ENCODE peak calls at places on chromosomes 7 and 10, in ten cellular contexts. N, B, T, I, U, G, V, R, A and Y are unnamed samples.

GRCh38 chr7:98982686-98983085 is 104.4 kb downstream of the TRRAP start:
- DNase-seq in R (no peak), T (no peak), V (no peak), B (no peak), G (no peak), I (no peak), N (no peak), A (no peak), U (no peak), Y (no peak)

GRCh38 chr7:12706900-12707536 is 19.6 kb downstream of the ARL4A start:
- DNase-seq in U (no peak), N (no peak), R (peak; percentile 84), V (no peak), G (no peak), B (no peak), A (peak; percentile 71), I (peak; percentile 65), T (peak; percentile 36), Y (no peak)

GRCh38 chr10:130357226-130357625 is 221.0 kb downstream of the GLRX3 start:
- DNase-seq in A (no peak), T (no peak), B (no peak), V (no peak), N (no peak), G (no peak), U (no peak), I (no peak), R (no peak), Y (no peak)

GRCh38 chr7:98315318-98315993 is 34.0 kb downstream of the BRI3 start:
- DNase-seq in U (peak; percentile 28), A (no peak), G (no peak), R (no peak), I (no peak), T (no peak), V (no peak), N (no peak), B (no peak), Y (no peak)

GRCh38 chr10:72037811-72038210 is 50.5 kb downstream of the SPOCK2 start:
- DNase-seq in V (no peak), R (no peak), I (no peak), G (no peak), U (no peak), N (no peak), A (no peak), B (no peak), T (no peak), Y (no peak)

GRCh38 chr7:27890205-27890849 is 150.4 kb downstream of the TAX1BP1 start:
- DNase-seq in U (no peak), N (no peak), V (no peak), G (no peak), B (no peak), T (no peak), I (no peak), A (no peak), R (no peak), Y (no peak)

GRCh38 chr7:157097569-157097968 is 41.2 kb upstream of the UBE3C start:
- DNase-seq in U (no peak), A (no peak), N (no peak), I (no peak), B (peak; percentile 41), T (no peak), R (no peak), G (no peak), V (no peak), Y (peak; percentile 19)

GRCh38 chr10:52004342-52004949 is 305.1 kb upstream of the CSTF2T start:
- DNase-seq in A (peak; percentile 16), G (no peak), N (no peak), R (peak; percentile 67), V (no peak), T (peak; percentile 70), U (peak; percentile 22), I (peak; percentile 27), B (no peak), Y (no peak)

GRCh38 chr10:33600381-33600780 is 265.9 kb upstream of the NRP1 start:
- DNase-seq in B (no peak), U (no peak), A (peak; percentile 29), V (no peak), G (no peak), R (peak; percentile 49), I (peak; percentile 54), N (no peak), T (peak; percentile 45), Y (no peak)

GRCh38 chr7:50664461-50664922 is 99.3 kb upstream of the DDC start:
- DNase-seq in I (peak; percentile 42), A (peak; percentile 89), B (no peak), U (no peak), G (no peak), T (peak; percentile 64), V (no peak), R (peak; percentile 54), N (no peak), Y (no peak)

GRCh38 chr7:74203956-74204615 is 5.7 kb upstream of the LAT2 start:
- DNase-seq in U (no peak), V (no peak), A (no peak), T (no peak), G (no peak), R (no peak), B (no peak), I (no peak), N (no peak), Y (no peak)

GRCh38 chr10:76001019-76001418 is 569.6 kb downstream of the LRMDA start:
- DNase-seq in I (peak; percentile 11), U (no peak), N (no peak), A (no peak), G (no peak), V (no peak), B (no peak), T (no peak), R (no peak), Y (no peak)

GRCh38 chr7:38744746-38745145 is 113.6 kb upstream of the AMPH start:
- DNase-seq in A (peak; percentile 83), B (no peak), I (peak; percentile 78), V (no peak), N (no peak), U (no peak), G (no peak), R (peak; percentile 78), T (peak; percentile 77), Y (no peak)

GRCh38 chr10:11255156-11255555 is 237.5 kb downstream of the CELF2 start:
- DNase-seq in I (no peak), N (no peak), A (no peak), T (no peak), R (no peak), U (no peak), V (no peak), G (no peak), B (no peak), Y (no peak)

GRCh38 chr10:48807786-48808185 is 123.1 kb downstream of the WDFY4 start:
- DNase-seq in G (no peak), N (no peak), I (no peak), V (no peak), B (no peak), U (no peak), R (no peak), A (no peak), T (no peak), Y (no peak)

GRCh38 chr7:12802070-12802469 is 114.6 kb downstream of the ARL4A start:
- DNase-seq in U (no peak), A (peak; percentile 47), I (no peak), G (no peak), N (peak; percentile 41), R (no peak), T (no peak), V (no peak), B (peak; percentile 69), Y (peak; percentile 53)

GRCh38 chr10:70035531-70035930 is 17.1 kb upstream of the MACROH2A2 start:
- DNase-seq in R (no peak), A (no peak), B (no peak), N (no peak), G (no peak), U (no peak), I (no peak), T (no peak), V (no peak), Y (no peak)

DNA sequence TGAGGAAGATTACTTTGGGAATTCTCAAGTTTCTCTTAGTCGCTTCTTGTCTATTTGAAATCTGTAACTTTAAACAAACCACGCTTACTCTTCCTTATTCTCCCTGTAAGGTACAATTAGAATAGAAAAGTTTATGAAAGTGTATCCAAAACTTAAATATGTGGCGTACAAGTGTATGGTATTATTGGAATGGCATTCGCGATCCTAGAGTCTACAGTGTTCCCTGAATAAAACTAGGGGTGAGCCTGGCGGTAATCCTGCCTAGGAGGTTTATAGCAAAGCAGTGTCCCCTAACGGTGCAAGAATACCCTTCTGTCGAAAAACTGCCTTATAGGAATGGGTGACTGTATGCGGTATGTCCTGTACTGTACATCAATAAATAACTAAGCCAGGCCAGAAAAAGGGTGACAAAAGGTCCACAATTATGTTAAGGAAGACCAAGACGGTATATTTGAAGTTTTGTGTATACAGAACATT is 1.2 kb downstream of the TASOR2 start:
- DNase-seq in R (peak; percentile 24), V (no peak), I (no peak), G (no peak), N (no peak), U (peak; percentile 51), T (peak; percentile 21), B (no peak), A (no peak), Y (no peak)
- TF ChIP-seq CTCF in R (no peak), V (no peak), I (no peak), G (no peak), N (no peak), U (peak; percentile 62), T (no peak), B (peak; percentile 3), A (no peak), Y (no peak)

GRCh38 chr7:2208712-2209111 is 24.0 kb downstream of the MAD1L1 start:
- DNase-seq in B (no peak), N (no peak), T (no peak), G (no peak), A (no peak), I (no peak), U (no peak), V (no peak), R (no peak), Y (no peak)
- H3K36me3 ChIP-seq in B (no peaks in the 10 kb centered on the region), N (peaks cover 60% of the 10 kb centered on the region), T (peaks cover 3% of the 10 kb centered on the region), G (peaks cover 40% of the 10 kb centered on the region), A (no peaks in the 10 kb centered on the region), I (peaks cover 31% of the 10 kb centered on the region), U (peaks cover 73% of the 10 kb centered on the region), V (peaks cover 24% of the 10 kb centered on the region), R (peaks cover 30% of the 10 kb centered on the region), Y (no peaks in the 10 kb centered on the region)

DNA sequence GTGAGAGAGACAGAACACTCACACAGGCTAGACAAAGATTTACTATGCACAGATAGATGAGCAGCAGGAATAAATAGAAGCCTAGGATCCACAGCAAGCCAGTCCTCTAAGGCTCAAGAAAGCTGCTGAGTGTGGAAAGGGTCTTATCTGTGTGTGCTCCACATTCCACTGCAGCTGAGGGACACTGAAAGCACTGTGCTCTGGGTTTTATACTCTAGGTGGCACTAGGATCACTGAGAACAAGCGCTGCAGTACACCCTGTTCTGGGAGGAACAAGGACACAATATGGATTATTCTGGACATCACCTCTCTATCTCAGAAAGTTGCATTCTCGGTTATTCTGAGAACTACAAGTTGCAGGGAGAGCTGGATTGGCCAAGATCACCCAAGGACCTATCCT is 4.9 kb upstream of the KLHL7 start:
- DNase-seq in T (no peak), V (no peak), B (no peak), G (no peak), U (no peak), R (no peak), N (no peak), A (no peak), I (no peak), Y (no peak)
- TF ChIP-seq CTCF in T (no peak), V (peak; percentile 43), B (no peak), G (no peak), U (peak; percentile 49), R (no peak), N (no peak), A (no peak), I (no peak), Y (no peak)

GRCh38 chr10:96138102-96138501 is 8.0 kb downstream of the ZNF518A start:
- DNase-seq in U (no peak), B (no peak), N (no peak), R (no peak), T (no peak), I (no peak), V (no peak), A (no peak), G (no peak), Y (no peak)
- H3K36me3 ChIP-seq in U (peaks cover 71% of the 10 kb centered on the region), B (no peaks in the 10 kb centered on the region), N (peaks cover 88% of the 10 kb centered on the region), R (peaks cover 4% of the 10 kb centered on the region), T (peaks cover 40% of the 10 kb centered on the region), I (peaks cover 2% of the 10 kb centered on the region), V (peaks cover 43% of the 10 kb centered on the region), A (peaks cover 13% of the 10 kb centered on the region), G (peaks cover 50% of the 10 kb centered on the region), Y (no peaks in the 10 kb centered on the region)